ENCODE peak calls at places on chromosomes 4 and X, in five cellular contexts. W is T-helper 2 cell; Z is activated CD4-positive, alpha-beta T cell treated with anti-CD3 and anti-CD28 coated beads, Interleukin-2, amount 50 U/mL, for 1 hour; C is NCI-H1092; I is right cardiac atrium. Y is an unnamed sample.

GRCh38 chr4:106773106-106773905 is 262.8 kb downstream of the DKK2 start:
- DNase-seq in W (no peak), Z (no peak), C (no peak), I (no peak), Y (no peak)

GRCh38 chr4:159341486-159341885 is 238.6 kb downstream of the RAPGEF2 start:
- DNase-seq in W (no peak), Z (no peak), C (no peak), I (no peak), Y (no peak)

GRCh38 chr4:110032603-110033002 is 119.9 kb downstream of the EGF start:
- DNase-seq in W (no peak), Z (no peak), C (no peak), I (peak), Y (no peak)

GRCh38 chr4:118964891-118965411 is 76.3 kb downstream of the SYNPO2 start:
- DNase-seq in W (no peak), Z (no peak), C (no peak), I (peak), Y (no peak)

GRCh38 chr4:100811046-100811445 is 293.2 kb upstream of the EMCN start:
- DNase-seq in W (no peak), Z (no peak), C (no peak), I (no peak), Y (no peak)

GRCh38 chrX:96590403-96590802 is 94.2 kb upstream of the DIAPH2 start:
- DNase-seq in W (no peak), Z (no peak), C (no peak), I (no peak), Y (no peak)

GRCh38 chr4:168273838-168274237 is 44.7 kb downstream of the DDX60 start:
- DNase-seq in W (no peak), Z (no peak), C (no peak), I (no peak), Y (no peak)

GRCh38 chrX:110318664-110318968 is 731 bp upstream of the AMMECR1 start:
- DNase-seq in W (no peak), Z (no peak), C (peak), I (no peak), Y (no peak)

GRCh38 chrX:153906126-153906917 is 1.8 kb downstream of the AVPR2 start:
- DNase-seq in W (no peak), Z (no peak), C (no peak), I (no peak), Y (no peak)

GRCh38 chr4:8007581-8007980 is 67.9 kb upstream of the AFAP1 start:
- DNase-seq in W (no peak), Z (no peak), C (no peak), I (peak), Y (no peak)

GRCh38 chr4:143641406-143641805 is 59.1 kb downstream of the FREM3 start:
- DNase-seq in W (no peak), Z (no peak), C (no peak), I (no peak), Y (no peak)

GRCh38 chr4:177410566-177410965 is 31.7 kb downstream of the AGA start:
- DNase-seq in W (no peak), Z (no peak), C (no peak), I (no peak), Y (no peak)

GRCh38 chrX:52426810-52427209 is 58.0 kb downstream of the XAGE2 start:
- DNase-seq in W (no peak), Z (no peak), C (no peak), I (no peak), Y (no peak)

GRCh38 chrX:7019555-7019954 is 128.0 kb upstream of the STS start:
- DNase-seq in W (no peak), Z (no peak), C (no peak), I (no peak), Y (no peak)

GRCh38 chr4:89305712-89306437 is 1.7 kb downstream of the GPRIN3 start:
- DNase-seq in W (no peak), Z (no peak), C (no peak), I (no peak), Y (no peak)

Y was measured in activated T-cell treated with anti-CD3 and anti-CD28 coated beads, Interleukin-2, amount 50 U/mL, for 4 hours.